ENCODE peak calls at places on chromosomes 4 and X, in five cellular contexts. M is tibial artery, R is endothelial cell of umbilical vein, N is lung, T is AG04450. G is an unnamed sample.

GRCh38 chrX:72169008-72169728 is 12.4 kb upstream of the PIN4 start:
- DNase-seq in N (no peak), T (no peak), M (no peak), R (peak; percentile 21), G (no peak)

GRCh38 chr4:173494013-173494970 is 35.7 kb downstream of the HAND2 start:
- DNase-seq in N (peak; percentile 43), R (peak; percentile 53), M (peak; percentile 74), T (peak; percentile 41), G (peak; percentile 83)

GRCh38 chr4:55216871-55217635 is 91.7 kb upstream of the KDR start:
- DNase-seq in M (no peak), T (no peak), N (no peak), R (no peak), G (no peak)

GRCh38 chr4:89753601-89754066 is 83.3 kb downstream of the SNCA start:
- DNase-seq in T (peak; percentile 86), M (no peak), N (no peak), R (peak; percentile 96), G (peak; percentile 68)

GRCh38 chr4:143185253-143186107 is 763 bp downstream of the USP38 start:
- DNase-seq in R (peak; percentile 46), M (no peak), T (no peak), N (peak; percentile 36), G (peak; percentile 44)

GRCh38 chrX:153871451-153871850 is 14.5 kb downstream of the L1CAM start:
- DNase-seq in N (no peak), M (no peak), T (no peak), R (no peak), G (no peak)

GRCh38 chrX:134642394-134642793 is 15.9 kb downstream of the PLAC1 start:
- DNase-seq in M (no peak), N (no peak), R (no peak), T (no peak), G (no peak)

GRCh38 chr4:114015444-114015899 is 36.0 kb upstream of the ARSJ start:
- DNase-seq in N (no peak), M (no peak), R (peak; percentile 99), T (peak; percentile 95), G (no peak)

GRCh38 chr4:26717332-26717731 is 133.4 kb downstream of the TBC1D19 start:
- DNase-seq in N (no peak), T (peak; percentile 38), M (no peak), R (peak; percentile 8), G (no peak)

GRCh38 chr4:157004279-157005161 is 32.9 kb upstream of the PDGFC start:
- DNase-seq in T (no peak), R (peak; percentile 68), M (no peak), N (no peak), G (no peak)

DNA sequence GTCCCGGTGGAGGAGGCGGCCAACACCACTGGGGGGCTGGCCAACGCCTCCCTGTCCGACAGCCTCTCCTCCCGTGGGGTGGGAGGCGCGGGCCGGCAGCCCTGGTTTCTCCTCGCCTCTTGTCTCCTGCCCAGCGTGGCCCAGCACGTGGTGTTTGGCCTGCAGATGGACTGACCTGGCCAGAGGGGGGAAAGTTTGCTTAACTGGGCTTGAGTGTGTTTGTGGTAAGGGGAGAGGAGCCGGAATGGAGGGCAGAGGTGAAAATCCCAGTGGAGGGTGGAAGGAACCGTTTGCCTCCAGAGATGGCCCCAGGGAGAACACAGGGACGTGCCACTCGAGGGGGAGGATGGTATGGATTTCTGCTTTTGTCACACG is 27.6 kb downstream of the NYX start:
- DNase-seq in T (no peak), M (no peak), R (no peak), N (no peak), G (no peak)
- H3K27ac ChIP-seq in T (no peak overlapping the region), M (no peak overlapping the region), R (no peak overlapping the region), N (no peak overlapping the region), G (no peak overlapping the region)

DNA sequence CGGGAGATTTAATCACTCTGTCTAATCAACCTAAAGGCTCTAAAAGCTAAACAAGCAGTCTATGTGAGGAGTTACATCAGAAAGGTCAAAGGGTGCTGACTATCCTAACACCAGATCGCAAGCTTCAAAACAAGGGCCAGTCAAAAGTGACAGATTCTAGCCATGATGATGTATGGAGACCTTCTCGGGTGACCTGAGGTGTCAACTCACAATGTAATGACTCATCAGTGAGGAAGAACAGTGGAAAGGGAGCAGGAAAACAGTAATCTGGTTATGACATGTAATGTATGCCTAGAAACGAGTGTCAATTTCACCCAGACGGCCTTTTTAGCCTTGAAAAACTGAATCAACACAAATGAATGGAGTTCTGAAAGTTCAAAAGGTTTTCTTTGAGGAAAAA is 375.3 kb downstream of the IDS start:
- DNase-seq in T (no peak), M (no peak), N (no peak), R (peak; percentile 86), G (no peak)
- H3K4me3 ChIP-seq in T (no peak overlapping the region), M (no peak overlapping the region), N (no peak overlapping the region), R (no peak overlapping the region), G (no peak overlapping the region)

DNA sequence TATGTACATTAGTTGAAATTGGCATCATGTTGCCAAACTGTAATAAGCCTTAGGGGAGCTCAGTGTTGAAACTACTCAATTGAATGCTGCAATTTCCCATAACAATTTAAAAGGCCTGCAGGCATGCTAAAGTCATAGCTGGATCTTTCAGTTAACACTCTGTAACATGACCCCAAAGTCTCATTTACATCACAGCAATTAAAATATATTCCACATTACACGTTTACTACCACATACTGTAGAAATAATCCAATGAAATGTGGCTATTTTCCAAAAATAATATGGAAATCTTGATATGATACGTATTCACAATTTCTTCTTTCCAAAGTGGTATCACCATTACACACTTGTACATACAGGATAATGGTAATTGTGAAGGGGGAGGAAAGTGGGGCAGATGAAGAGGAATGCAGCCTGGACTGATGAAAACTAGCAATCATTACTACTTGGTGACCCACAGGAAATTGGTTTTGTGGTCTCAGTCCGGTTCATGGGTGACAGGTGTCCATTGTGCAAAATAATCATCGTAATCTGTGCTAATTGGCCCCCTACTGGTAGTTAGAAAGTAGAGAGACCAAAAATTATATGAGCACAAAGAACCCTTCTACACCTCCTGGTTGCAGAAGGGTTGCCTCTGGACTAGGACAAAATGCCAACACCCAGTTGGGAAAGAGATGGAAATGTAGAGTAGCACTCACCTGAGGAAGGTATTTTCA is 63.7 kb downstream of the TENM3 start:
- DNase-seq in M (no peak), R (no peak), N (no peak), T (no peak), G (no peak)
- TF ChIP-seq CTCF in M (no peak), R (no peak), N (no peak), T (peak; percentile 32), G (no peak)

GRCh38 chr4:87354168-87355102 is 31.8 kb upstream of the HSD17B13 start:
- DNase-seq in T (no peak), R (no peak), M (peak; percentile 76), N (no peak), G (no peak)
- H3K27ac ChIP-seq in T (peak overlapping the region; percentile 52), R (no peak overlapping the region), M (peak overlapping the region; percentile 67), N (peak overlapping the region; percentile 1), G (peak overlapping the region; percentile 32)

GRCh38 chrX:125422986-125423385 is 103.3 kb downstream of the TEX13C start:
- DNase-seq in R (no peak), T (no peak), M (no peak), N (no peak), G (no peak)
- H3K4me3 ChIP-seq in R (no peak overlapping the region), T (no peak overlapping the region), M (no peak overlapping the region), N (no peak overlapping the region), G (no peak overlapping the region)

G was measured in hepatocyte.